ENCODE peak calls at places on chromosome 21, in four cellular contexts. U, F, N and G are unnamed samples.

GRCh38 chr21:23401278-23401677 is 2206.0 kb downstream of the MRPL39 start:
- DNase-seq in U (no peak), F (no peak), N (no peak), G (peak)

GRCh38 chr21:22020221-22020620 is 1022.0 kb downstream of the NCAM2 start:
- DNase-seq in U (no peak), F (no peak), N (no peak), G (no peak)

GRCh38 chr21:32807717-32808380 is 36.3 kb upstream of the PAXBP1 start:
- DNase-seq in U (no peak), F (no peak), N (no peak), G (no peak)

GRCh38 chr21:45415188-45415942 is 10.4 kb downstream of the COL18A1 start:
- DNase-seq in U (no peak), F (no peak), N (no peak), G (no peak)

GRCh38 chr21:33152228-33153130 is 77.3 kb upstream of the IFNAR2 start:
- DNase-seq in U (peak), F (no peak), N (no peak), G (no peak)

GRCh38 chr21:16891821-16892220 is 621.0 kb upstream of the CXADR start:
- DNase-seq in U (no peak), F (no peak), N (no peak), G (no peak)

GRCh38 chr21:46124926-46125845 is 27.3 kb downstream of the COL6A2 start:
- DNase-seq in U (peak), F (no peak), N (no peak), G (no peak)

GRCh38 chr21:46555678-46556077 is 49.2 kb downstream of the S100B start:
- DNase-seq in U (no peak), F (no peak), N (no peak), G (no peak)

GRCh38 chr21:18646114-18646513 is 242.5 kb upstream of the TMPRSS15 start:
- DNase-seq in U (no peak), F (no peak), N (no peak), G (no peak)

GRCh38 chr21:27196651-27197050 is 229.8 kb upstream of the ADAMTS5 start:
- DNase-seq in U (no peak), F (no peak), N (no peak), G (no peak)

GRCh38 chr21:16597768-16598167 is 868.0 kb downstream of the USP25 start:
- DNase-seq in U (no peak), F (no peak), N (no peak), G (no peak)

GRCh38 chr21:22554690-22555316 is 1556.6 kb downstream of the NCAM2 start:
- DNase-seq in U (no peak), F (no peak), N (no peak), G (no peak)

GRCh38 chr21:28159396-28159795 is 833.3 kb downstream of the LTN1 start:
- DNase-seq in U (no peak), F (no peak), N (no peak), G (no peak)

GRCh38 chr21:23021481-23021880 is 2023.3 kb downstream of the NCAM2 start:
- DNase-seq in U (no peak), F (no peak), N (no peak), G (no peak)

GRCh38 chr21:27776925-27777553 is 810.2 kb upstream of the ADAMTS5 start:
- DNase-seq in U (no peak), F (no peak), N (no peak), G (no peak)

GRCh38 chr21:42782723-42783247 is 96.6 kb downstream of the WDR4 start:
- DNase-seq in U (no peak), F (no peak), N (no peak), G (no peak)

GRCh38 chr21:42781981-42782722 is 97.2 kb downstream of the WDR4 start:
- DNase-seq in U (no peak), F (no peak), N (no peak), G (no peak)

GRCh38 chr21:42784896-42785451 is 94.4 kb downstream of the WDR4 start:
- DNase-seq in U (no peak), F (no peak), N (no peak), G (no peak)

GRCh38 chr21:42785666-42786427 is 93.5 kb downstream of the WDR4 start:
- DNase-seq in U (no peak), F (no peak), N (no peak), G (no peak)

GRCh38 chr21:42784276-42784675 is 95.1 kb downstream of the WDR4 start:
- DNase-seq in U (no peak), F (no peak), N (no peak), G (no peak)
- TF ChIP-seq ELF4 in U (no peak), F (no peak), N (no peak), G (no peak)

GRCh38 chr21:34795152-34796141 is 126.7 kb downstream of the CLIC6 start:
- DNase-seq in U (no peak), F (no peak), N (peak), G (no peak)
- TF ChIP-seq ELF4 in U (no peak), F (no peak), N (no peak), G (no peak)

GRCh38 chr21:37060296-37060695 is 12.6 kb downstream of the PIGP start:
- DNase-seq in U (no peak), F (no peak), N (peak), G (peak)
- TF ChIP-seq ELF4 in U (no peak), F (no peak), N (no peak), G (no peak)

GRCh38 chr21:43778469-43779335 is 2.6 kb upstream of the CSTB start:
- DNase-seq in U (no peak), F (no peak), N (no peak), G (no peak)
- TF ChIP-seq ELF4 in U (no peak), F (no peak), N (no peak), G (no peak)

GRCh38 chr21:14841511-14842472 is 223.0 kb downstream of the NRIP1 start:
- DNase-seq in U (no peak), F (no peak), N (no peak), G (no peak)
- TF ChIP-seq ELF4 in U (no peak), F (no peak), N (no peak), G (no peak)

GRCh38 chr21:38954450-38955059 is 148.8 kb downstream of the ETS2 start:
- DNase-seq in U (no peak), F (no peak), N (no peak), G (no peak)
- TF ChIP-seq ELF4 in U (no peak), F (no peak), N (no peak), G (no peak)

GRCh38 chr21:43965911-43966585 is 46.1 kb upstream of the TRAPPC10 start:
- DNase-seq in U (no peak), F (no peak), N (no peak), G (no peak)

GRCh38 chr21:43966946-43967512 is 45.1 kb upstream of the TRAPPC10 start:
- DNase-seq in U (no peak), F (no peak), N (no peak), G (no peak)

GRCh38 chr21:43969115-43969444 is 43.0 kb upstream of the TRAPPC10 start:
- DNase-seq in U (no peak), F (no peak), N (no peak), G (no peak)

GRCh38 chr21:43968410-43969114 is 43.5 kb upstream of the TRAPPC10 start:
- DNase-seq in U (no peak), F (no peak), N (no peak), G (no peak)

GRCh38 chr21:43967981-43968380 is 44.1 kb upstream of the TRAPPC10 start:
- DNase-seq in U (no peak), F (no peak), N (no peak), G (no peak)
- TF ChIP-seq ELF4 in U (no peak), F (no peak), N (no peak), G (no peak)

DNA sequence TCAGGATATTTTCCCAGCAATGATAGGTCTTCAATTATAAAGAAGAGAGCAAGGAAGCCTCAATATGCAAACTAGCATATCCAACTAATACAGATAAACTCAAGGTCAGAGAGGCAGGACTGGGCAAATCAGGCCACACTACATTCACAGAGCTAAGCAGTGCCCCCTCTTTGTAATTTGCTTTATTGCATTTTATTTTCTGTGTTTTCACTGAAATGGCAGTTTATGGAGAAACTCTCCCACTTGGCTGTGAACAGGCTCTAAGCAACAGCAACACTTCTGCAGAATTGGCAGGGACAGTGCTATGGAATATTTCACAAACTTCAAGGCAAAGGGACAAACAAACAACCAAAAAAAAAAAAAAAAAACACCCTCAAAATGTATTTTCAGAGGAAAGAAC is 93.4 kb upstream of the SOD1 start:
- DNase-seq in U (no peak), F (no peak), N (no peak), G (no peak)
- TF ChIP-seq ELF4 in U (no peak), F (no peak), N (no peak), G (no peak)

GRCh38 chr21:31347435-31348032 is 3.5 kb upstream of the TIAM1 start:
- DNase-seq in U (no peak), F (peak), N (peak), G (peak)
- TF ChIP-seq ELF4 in U (no peak), F (no peak), N (no peak), G (no peak)